ENCODE peak calls at places on chromosomes 16 and 17, in eight cellular contexts. E, O, Z, G, M, C, Q and D are unnamed samples.

GRCh38 chr17:65799454-65799853 is 238.0 kb upstream of the AXIN2 start:
- DNase-seq in Z (no peak), Q (no peak), M (no peak), O (no peak), E (no peak), C (no peak), G (no peak), D (no peak)

GRCh38 chr17:74452841-74453661 is 13.4 kb upstream of the CD300A start:
- DNase-seq in E (no peak), M (no peak), Z (no peak), C (no peak), O (peak; percentile 73), G (no peak), Q (no peak), D (no peak)

GRCh38 chr17:82933911-82934310 is 94.1 kb upstream of the ZNF750 start:
- DNase-seq in E (peak; percentile 28), O (no peak), C (peak; percentile 16), G (no peak), Q (peak; percentile 7), Z (no peak), M (no peak), D (no peak)

GRCh38 chr17:15384142-15384803 is 42.9 kb upstream of the TEKT3 start:
- DNase-seq in O (no peak), E (peak; percentile 46), M (no peak), G (no peak), C (no peak), Q (peak; percentile 71), Z (no peak), D (no peak)

GRCh38 chr17:27368971-27369370 is 75.1 kb downstream of the WSB1 start:
- DNase-seq in C (no peak), O (no peak), G (no peak), M (no peak), E (no peak), Z (no peak), Q (no peak), D (no peak)

GRCh38 chr17:6231886-6232767 is 161.9 kb downstream of the WSCD1 start:
- DNase-seq in Z (no peak), M (no peak), Q (no peak), O (no peak), C (peak; percentile 61), E (no peak), G (no peak), D (no peak)

GRCh38 chr17:7856081-7856791 is 1.1 kb downstream of the NAA38 start:
- DNase-seq in M (peak; percentile 56), Z (no peak), G (no peak), E (no peak), C (no peak), Q (peak; percentile 75), O (no peak), D (no peak)

GRCh38 chr17:35786941-35787432 is 8.5 kb downstream of the MMP28 start:
- DNase-seq in G (peak; percentile 40), E (no peak), Q (no peak), O (no peak), Z (no peak), M (no peak), C (no peak), D (no peak)

GRCh38 chr17:50906443-50906842 is 40.3 kb upstream of the TOB1 start:
- DNase-seq in O (no peak), Q (no peak), G (no peak), Z (no peak), E (no peak), C (no peak), M (no peak), D (no peak)
- H3K27ac ChIP-seq in O (peak overlapping the region; percentile 90), Q (peak overlapping the region; percentile 16), G (peak overlapping the region; percentile 87), Z (no peak overlapping the region), E (no peak overlapping the region), C (no peak overlapping the region), M (no peak overlapping the region), D (no peak overlapping the region)

GRCh38 chr17:4942760-4943508 is 2.9 kb downstream of the RNF167 start:
- DNase-seq in Z (no peak), C (no peak), O (no peak), M (no peak), Q (no peak), G (no peak), E (no peak), D (no peak)

GRCh38 chr17:4944163-4944553 is 4.1 kb downstream of the RNF167 start:
- DNase-seq in Q (no peak), C (peak; percentile 27), G (no peak), O (no peak), E (no peak), M (no peak), Z (no peak), D (peak; percentile 90)

GRCh38 chr17:4945944-4946280 is 2.4 kb downstream of the PFN1 start:
- DNase-seq in Z (no peak), E (no peak), M (no peak), G (no peak), C (no peak), Q (no peak), O (no peak), D (no peak)

GRCh38 chr17:4945176-4945943 is 3.0 kb downstream of the PFN1 start:
- DNase-seq in E (peak; percentile 57), M (no peak), C (peak; percentile 86), Z (peak; percentile 90), G (peak; percentile 90), Q (peak; percentile 72), O (peak; percentile 50), D (peak; percentile 60)

DNA sequence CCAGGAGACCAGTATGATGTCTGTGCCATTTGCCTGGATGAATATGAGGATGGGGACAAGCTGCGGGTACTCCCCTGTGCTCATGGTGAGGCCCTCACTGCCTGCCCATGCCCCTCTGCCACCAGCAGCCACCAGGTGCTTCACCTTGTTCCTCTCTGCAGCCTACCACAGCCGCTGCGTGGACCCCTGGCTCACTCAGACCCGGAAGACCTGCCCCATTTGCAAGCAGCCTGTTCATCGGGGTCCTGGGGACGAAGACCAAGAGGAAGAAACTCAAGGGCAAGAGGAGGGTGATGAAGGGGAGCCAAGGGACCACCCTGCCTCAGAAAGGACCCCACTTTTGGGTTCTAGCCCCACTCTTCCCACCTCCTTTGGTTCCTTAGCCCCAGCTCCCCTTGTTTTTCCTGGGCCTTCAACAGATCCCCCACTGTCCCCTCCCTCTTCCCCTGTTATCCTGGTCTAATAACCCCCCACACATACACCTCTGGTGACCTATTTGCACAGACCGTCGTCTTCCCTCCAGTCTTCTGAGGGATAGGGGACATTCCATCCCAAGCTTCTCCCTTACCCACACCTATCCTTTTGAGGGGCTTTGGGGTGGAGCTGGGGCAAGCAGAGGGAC is 3.7 kb downstream of the PFN1 start:
- DNase-seq in Q (no peak), Z (no peak), C (no peak), G (no peak), E (no peak), M (no peak), O (no peak), D (no peak)
- H3K4me3 ChIP-seq in Q (peak overlapping the region; percentile 99), Z (peak overlapping the region; percentile 17), C (no peak overlapping the region), G (no peak overlapping the region), E (no peak overlapping the region), M (peak overlapping the region; percentile 9), O (no peak overlapping the region), D (peak overlapping the region; percentile 96)

GRCh38 chr16:80199614-80200013 is 341.2 kb upstream of the DYNLRB2 start:
- DNase-seq in Z (no peak), M (no peak), G (no peak), O (no peak), Q (no peak), E (no peak), C (no peak), D (no peak)

GRCh38 chr16:80200079-80200478 is 340.7 kb upstream of the DYNLRB2 start:
- DNase-seq in Z (peak; percentile 26), Q (no peak), M (no peak), E (no peak), O (no peak), C (no peak), G (no peak), D (no peak)

GRCh38 chr16:80197790-80198201 is 343.0 kb upstream of the DYNLRB2 start:
- DNase-seq in G (peak; percentile 34), Z (peak; percentile 85), C (no peak), M (no peak), Q (no peak), O (no peak), E (no peak), D (no peak)

GRCh38 chr16:80198995-80199299 is 341.8 kb upstream of the DYNLRB2 start:
- DNase-seq in C (no peak), Z (no peak), O (no peak), E (no peak), G (no peak), Q (no peak), M (no peak), D (no peak)

DNA sequence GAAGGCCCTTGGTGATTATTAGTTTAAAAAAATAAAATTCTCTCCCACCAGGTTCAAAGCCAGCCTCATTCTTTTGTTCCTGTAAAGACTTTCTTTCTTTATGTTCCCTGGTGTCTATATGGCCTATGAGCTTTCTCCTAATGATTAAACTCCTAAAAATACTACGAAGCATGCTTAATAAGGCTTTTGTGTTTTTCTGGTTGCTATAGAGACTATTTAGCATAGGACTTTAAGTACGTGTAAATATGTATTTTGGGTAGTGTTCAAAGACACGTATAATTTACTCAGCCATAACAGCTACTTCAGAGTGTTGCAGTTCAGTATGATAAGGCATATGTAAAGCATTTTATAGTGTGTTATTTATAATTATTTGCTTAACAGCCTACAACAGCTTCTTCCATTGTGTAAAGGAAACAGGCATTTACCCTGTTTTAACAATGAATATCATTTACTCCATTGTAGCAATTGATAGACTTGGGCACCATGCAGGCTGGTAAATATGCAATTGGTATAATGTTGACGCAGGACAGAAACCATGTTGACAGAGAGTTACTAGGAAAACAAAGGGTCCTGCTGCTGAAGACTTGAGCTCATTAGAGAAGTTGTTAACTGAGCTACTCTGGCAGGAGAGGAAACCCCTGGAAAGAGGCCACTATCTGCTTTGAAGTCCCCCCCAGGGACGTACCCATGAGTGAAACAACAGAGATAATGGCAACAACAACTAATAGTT is 342.4 kb upstream of the DYNLRB2 start:
- DNase-seq in Q (no peak), E (no peak), C (peak; percentile 77), O (no peak), Z (no peak), M (no peak), G (no peak), D (no peak)
- H3K27ac ChIP-seq in Q (no peak overlapping the region), E (no peak overlapping the region), C (no peak overlapping the region), O (no peak overlapping the region), Z (peak overlapping the region; percentile 84), M (no peak overlapping the region), G (no peak overlapping the region), D (no peak overlapping the region)

GRCh38 chr16:50591209-50591608 is 43.0 kb downstream of the NKD1 start:
- DNase-seq in E (no peak), G (no peak), M (no peak), O (no peak), Z (no peak), C (no peak), Q (no peak), D (no peak)

GRCh38 chr16:50592996-50593395 is 44.8 kb downstream of the NKD1 start:
- DNase-seq in M (no peak), O (no peak), G (no peak), C (no peak), Z (no peak), E (no peak), Q (no peak), D (no peak)

GRCh38 chr16:50593410-50594139 is 45.4 kb downstream of the NKD1 start:
- DNase-seq in G (no peak), C (peak; percentile 77), M (peak; percentile 51), Q (no peak), Z (no peak), O (peak; percentile 36), E (no peak), D (no peak)

GRCh38 chr16:50594332-50595260 is 46.4 kb downstream of the NKD1 start:
- DNase-seq in M (no peak), Q (no peak), E (no peak), O (no peak), C (no peak), Z (no peak), G (no peak), D (no peak)

DNA sequence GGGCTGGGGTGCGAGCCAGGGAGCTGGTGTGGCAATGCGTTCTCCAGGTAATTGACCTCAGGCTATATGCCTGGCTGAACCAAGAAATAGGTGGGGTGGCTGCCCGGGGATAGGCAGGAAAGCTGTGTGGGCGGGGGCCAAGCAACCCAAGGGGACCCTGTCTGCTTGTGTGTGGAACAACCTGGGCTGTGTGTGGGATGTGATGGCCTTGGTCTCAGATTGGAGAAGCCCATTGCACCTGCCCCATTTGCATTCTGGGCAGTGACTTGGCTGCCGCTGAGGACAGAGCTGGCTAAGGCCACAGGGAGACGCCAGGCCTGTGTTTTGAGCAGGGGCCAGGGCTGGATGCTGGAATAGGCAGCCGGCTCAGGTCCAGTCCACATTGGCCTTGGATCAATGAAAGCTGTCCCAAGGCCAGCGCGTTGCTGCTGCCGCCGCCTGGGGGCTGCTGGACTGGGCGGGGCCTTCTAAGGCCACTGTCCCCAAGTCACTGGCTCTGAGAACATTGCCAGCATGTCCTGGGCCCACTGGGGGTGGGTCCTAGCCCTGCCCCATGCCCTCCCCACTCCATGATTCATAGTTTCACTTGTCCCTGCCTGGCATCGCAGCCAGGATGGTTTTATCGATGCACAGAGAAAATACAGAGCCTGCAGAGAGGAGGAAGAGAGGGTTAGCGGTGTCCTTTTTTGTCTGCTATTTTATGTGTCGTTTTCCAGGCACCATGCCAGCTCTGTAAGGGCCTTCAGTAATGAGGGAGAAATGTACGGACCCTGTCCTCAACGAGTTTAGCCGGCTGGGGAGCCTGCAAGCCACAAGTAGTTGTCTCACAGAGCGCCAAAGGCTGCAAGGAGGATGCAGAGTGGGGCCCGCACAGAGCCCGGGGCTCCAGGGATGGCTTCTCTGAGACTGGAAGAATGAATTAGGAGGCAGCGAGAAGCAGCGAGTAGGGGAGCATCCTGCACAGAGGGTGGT is 43.9 kb downstream of the NKD1 start:
- DNase-seq in O (no peak), Q (peak; percentile 78), G (no peak), M (no peak), C (no peak), Z (no peak), E (peak; percentile 87), D (no peak)
- H3K4me3 ChIP-seq in O (no peak overlapping the region), Q (peak overlapping the region; percentile 20), G (no peak overlapping the region), M (no peak overlapping the region), C (no peak overlapping the region), Z (no peak overlapping the region), E (peak overlapping the region; percentile 42), D (no peak overlapping the region)